ENCODE peak calls at places on chromosomes 13 and 19, in ten cellular contexts. One of them, this sample, is unnamed.

GRCh38 chr13:32170841-32171240 is 139.3 kb downstream of the FRY start:
- DNase-seq in heart left ventricle: no peak
- DNase-seq in activated CD4-positive, alpha-beta T cell treated with anti-CD3 and anti-CD28 coated beads, Interleukin-2, amount 50 U/mL, for 1 hour: no peak
- DNase-seq in CMK: no peak
- DNase-seq in stimulated activated CD4-positive, alpha-beta T cell treated with anti-CD3 and anti-CD28 coated beads, Interleukin-12 subunit alpha, Interleukin-12 subunit beta, amount 100 ng/mL, for 4 hours: no peak
- DNase-seq in non-pigmented ciliary epithelial cell: no peak
- DNase-seq in cardiac fibroblast: no peak
- DNase-seq in C1 segment of cervical spinal cord: no peak
- DNase-seq in left cardiac atrium: no peak
- DNase-seq in head of caudate nucleus: no peak
- DNase-seq in this sample: no peak

GRCh38 chr13:89287381-89287780 is 1616.2 kb downstream of the SLITRK5 start:
- DNase-seq in CMK: no peak
- DNase-seq in non-pigmented ciliary epithelial cell: no peak
- DNase-seq in stimulated activated CD4-positive, alpha-beta T cell treated with anti-CD3 and anti-CD28 coated beads, Interleukin-12 subunit alpha, Interleukin-12 subunit beta, amount 100 ng/mL, for 4 hours: no peak
- DNase-seq in activated CD4-positive, alpha-beta T cell treated with anti-CD3 and anti-CD28 coated beads, Interleukin-2, amount 50 U/mL, for 1 hour: no peak
- DNase-seq in left cardiac atrium: no peak
- DNase-seq in cardiac fibroblast: no peak
- DNase-seq in C1 segment of cervical spinal cord: no peak
- DNase-seq in heart left ventricle: no peak
- DNase-seq in head of caudate nucleus: no peak
- DNase-seq in this sample: no peak

GRCh38 chr19:37227996-37228395 is 10.0 kb downstream of the ZNF383 start:
- DNase-seq in CMK: no peak
- DNase-seq in activated CD4-positive, alpha-beta T cell treated with anti-CD3 and anti-CD28 coated beads, Interleukin-2, amount 50 U/mL, for 1 hour: no peak
- DNase-seq in heart left ventricle: no peak
- DNase-seq in stimulated activated CD4-positive, alpha-beta T cell treated with anti-CD3 and anti-CD28 coated beads, Interleukin-12 subunit alpha, Interleukin-12 subunit beta, amount 100 ng/mL, for 4 hours: no peak
- DNase-seq in C1 segment of cervical spinal cord: no peak
- DNase-seq in left cardiac atrium: no peak
- DNase-seq in non-pigmented ciliary epithelial cell: no peak
- DNase-seq in cardiac fibroblast: peak
- DNase-seq in head of caudate nucleus: peak
- DNase-seq in this sample: no peak

GRCh38 chr19:55644842-55645511 is 1.5 kb downstream of the ZNF581 start:
- DNase-seq in activated CD4-positive, alpha-beta T cell treated with anti-CD3 and anti-CD28 coated beads, Interleukin-2, amount 50 U/mL, for 1 hour: no peak
- DNase-seq in non-pigmented ciliary epithelial cell: no peak
- DNase-seq in CMK: no peak
- DNase-seq in left cardiac atrium: no peak
- DNase-seq in C1 segment of cervical spinal cord: no peak
- DNase-seq in cardiac fibroblast: no peak
- DNase-seq in heart left ventricle: no peak
- DNase-seq in head of caudate nucleus: no peak
- DNase-seq in stimulated activated CD4-positive, alpha-beta T cell treated with anti-CD3 and anti-CD28 coated beads, Interleukin-12 subunit alpha, Interleukin-12 subunit beta, amount 100 ng/mL, for 4 hours: no peak
- DNase-seq in this sample: no peak

GRCh38 chr13:93037780-93038179 is 188.8 kb upstream of the GPC6 start:
- DNase-seq in stimulated activated CD4-positive, alpha-beta T cell treated with anti-CD3 and anti-CD28 coated beads, Interleukin-12 subunit alpha, Interleukin-12 subunit beta, amount 100 ng/mL, for 4 hours: no peak
- DNase-seq in heart left ventricle: no peak
- DNase-seq in C1 segment of cervical spinal cord: no peak
- DNase-seq in CMK: no peak
- DNase-seq in cardiac fibroblast: no peak
- DNase-seq in non-pigmented ciliary epithelial cell: no peak
- DNase-seq in head of caudate nucleus: no peak
- DNase-seq in activated CD4-positive, alpha-beta T cell treated with anti-CD3 and anti-CD28 coated beads, Interleukin-2, amount 50 U/mL, for 1 hour: no peak
- DNase-seq in left cardiac atrium: no peak
- DNase-seq in this sample: no peak

GRCh38 chr13:40982772-40983171 is 36.3 kb downstream of the ELF1 start:
- DNase-seq in non-pigmented ciliary epithelial cell: no peak
- DNase-seq in head of caudate nucleus: peak
- DNase-seq in activated CD4-positive, alpha-beta T cell treated with anti-CD3 and anti-CD28 coated beads, Interleukin-2, amount 50 U/mL, for 1 hour: no peak
- DNase-seq in cardiac fibroblast: peak
- DNase-seq in C1 segment of cervical spinal cord: no peak
- DNase-seq in stimulated activated CD4-positive, alpha-beta T cell treated with anti-CD3 and anti-CD28 coated beads, Interleukin-12 subunit alpha, Interleukin-12 subunit beta, amount 100 ng/mL, for 4 hours: no peak
- DNase-seq in heart left ventricle: peak
- DNase-seq in CMK: no peak
- DNase-seq in left cardiac atrium: peak
- DNase-seq in this sample: no peak

GRCh38 chr13:25846227-25846984 is 205.4 kb downstream of the SHISA2 start:
- DNase-seq in cardiac fibroblast: no peak
- DNase-seq in stimulated activated CD4-positive, alpha-beta T cell treated with anti-CD3 and anti-CD28 coated beads, Interleukin-12 subunit alpha, Interleukin-12 subunit beta, amount 100 ng/mL, for 4 hours: no peak
- DNase-seq in heart left ventricle: no peak
- DNase-seq in head of caudate nucleus: no peak
- DNase-seq in left cardiac atrium: no peak
- DNase-seq in non-pigmented ciliary epithelial cell: no peak
- DNase-seq in activated CD4-positive, alpha-beta T cell treated with anti-CD3 and anti-CD28 coated beads, Interleukin-2, amount 50 U/mL, for 1 hour: no peak
- DNase-seq in C1 segment of cervical spinal cord: no peak
- DNase-seq in CMK: no peak
- DNase-seq in this sample: no peak

GRCh38 chr13:52838433-52839107 is 9.9 kb downstream of the PCDH8 start:
- DNase-seq in heart left ventricle: no peak
- DNase-seq in non-pigmented ciliary epithelial cell: no peak
- DNase-seq in cardiac fibroblast: no peak
- DNase-seq in head of caudate nucleus: no peak
- DNase-seq in C1 segment of cervical spinal cord: no peak
- DNase-seq in activated CD4-positive, alpha-beta T cell treated with anti-CD3 and anti-CD28 coated beads, Interleukin-2, amount 50 U/mL, for 1 hour: no peak
- DNase-seq in left cardiac atrium: no peak
- DNase-seq in CMK: no peak
- DNase-seq in stimulated activated CD4-positive, alpha-beta T cell treated with anti-CD3 and anti-CD28 coated beads, Interleukin-12 subunit alpha, Interleukin-12 subunit beta, amount 100 ng/mL, for 4 hours: no peak
- DNase-seq in this sample: no peak

GRCh38 chr13:111115051-111115840 is at the start of gene ARHGEF7:
- DNase-seq in left cardiac atrium: no peak
- DNase-seq in C1 segment of cervical spinal cord: no peak
- DNase-seq in non-pigmented ciliary epithelial cell: no peak
- DNase-seq in heart left ventricle: peak
- DNase-seq in CMK: no peak
- DNase-seq in activated CD4-positive, alpha-beta T cell treated with anti-CD3 and anti-CD28 coated beads, Interleukin-2, amount 50 U/mL, for 1 hour: no peak
- DNase-seq in cardiac fibroblast: no peak
- DNase-seq in head of caudate nucleus: peak
- DNase-seq in stimulated activated CD4-positive, alpha-beta T cell treated with anti-CD3 and anti-CD28 coated beads, Interleukin-12 subunit alpha, Interleukin-12 subunit beta, amount 100 ng/mL, for 4 hours: no peak
- DNase-seq in this sample: peak

GRCh38 chr19:10292206-10292788 is 2.5 kb downstream of the ICAM5 start:
- DNase-seq in C1 segment of cervical spinal cord: no peak
- DNase-seq in non-pigmented ciliary epithelial cell: no peak
- DNase-seq in left cardiac atrium: peak
- DNase-seq in activated CD4-positive, alpha-beta T cell treated with anti-CD3 and anti-CD28 coated beads, Interleukin-2, amount 50 U/mL, for 1 hour: peak
- DNase-seq in head of caudate nucleus: peak
- DNase-seq in heart left ventricle: peak
- DNase-seq in stimulated activated CD4-positive, alpha-beta T cell treated with anti-CD3 and anti-CD28 coated beads, Interleukin-12 subunit alpha, Interleukin-12 subunit beta, amount 100 ng/mL, for 4 hours: peak
- DNase-seq in cardiac fibroblast: peak
- DNase-seq in CMK: peak
- DNase-seq in this sample: peak

GRCh38 chr19:50478901-50479715 is 2.5 kb upstream of the GARIN5A start:
- DNase-seq in stimulated activated CD4-positive, alpha-beta T cell treated with anti-CD3 and anti-CD28 coated beads, Interleukin-12 subunit alpha, Interleukin-12 subunit beta, amount 100 ng/mL, for 4 hours: no peak
- DNase-seq in head of caudate nucleus: peak
- DNase-seq in heart left ventricle: no peak
- DNase-seq in activated CD4-positive, alpha-beta T cell treated with anti-CD3 and anti-CD28 coated beads, Interleukin-2, amount 50 U/mL, for 1 hour: peak
- DNase-seq in left cardiac atrium: no peak
- DNase-seq in CMK: no peak
- DNase-seq in cardiac fibroblast: peak
- DNase-seq in non-pigmented ciliary epithelial cell: no peak
- DNase-seq in C1 segment of cervical spinal cord: no peak
- DNase-seq in this sample: no peak

GRCh38 chr19:3970313-3970807 is 539 bp downstream of the DAPK3 start:
- DNase-seq in heart left ventricle: no peak
- DNase-seq in activated CD4-positive, alpha-beta T cell treated with anti-CD3 and anti-CD28 coated beads, Interleukin-2, amount 50 U/mL, for 1 hour: no peak
- DNase-seq in CMK: no peak
- DNase-seq in stimulated activated CD4-positive, alpha-beta T cell treated with anti-CD3 and anti-CD28 coated beads, Interleukin-12 subunit alpha, Interleukin-12 subunit beta, amount 100 ng/mL, for 4 hours: no peak
- DNase-seq in C1 segment of cervical spinal cord: no peak
- DNase-seq in left cardiac atrium: no peak
- DNase-seq in non-pigmented ciliary epithelial cell: no peak
- DNase-seq in cardiac fibroblast: no peak
- DNase-seq in head of caudate nucleus: no peak
- DNase-seq in this sample: no peak

GRCh38 chr13:112106467-112107141 is 39.7 kb downstream of the SOX1 start:
- DNase-seq in activated CD4-positive, alpha-beta T cell treated with anti-CD3 and anti-CD28 coated beads, Interleukin-2, amount 50 U/mL, for 1 hour: no peak
- DNase-seq in stimulated activated CD4-positive, alpha-beta T cell treated with anti-CD3 and anti-CD28 coated beads, Interleukin-12 subunit alpha, Interleukin-12 subunit beta, amount 100 ng/mL, for 4 hours: no peak
- DNase-seq in head of caudate nucleus: peak
- DNase-seq in C1 segment of cervical spinal cord: no peak
- DNase-seq in non-pigmented ciliary epithelial cell: no peak
- DNase-seq in cardiac fibroblast: no peak
- DNase-seq in CMK: no peak
- DNase-seq in left cardiac atrium: no peak
- DNase-seq in heart left ventricle: no peak
- DNase-seq in this sample: peak

GRCh38 chr13:112178769-112179168 is 111.8 kb downstream of the SOX1 start:
- DNase-seq in cardiac fibroblast: no peak
- DNase-seq in stimulated activated CD4-positive, alpha-beta T cell treated with anti-CD3 and anti-CD28 coated beads, Interleukin-12 subunit alpha, Interleukin-12 subunit beta, amount 100 ng/mL, for 4 hours: no peak
- DNase-seq in non-pigmented ciliary epithelial cell: no peak
- DNase-seq in CMK: no peak
- DNase-seq in activated CD4-positive, alpha-beta T cell treated with anti-CD3 and anti-CD28 coated beads, Interleukin-2, amount 50 U/mL, for 1 hour: no peak
- DNase-seq in C1 segment of cervical spinal cord: no peak
- DNase-seq in left cardiac atrium: no peak
- DNase-seq in heart left ventricle: no peak
- DNase-seq in head of caudate nucleus: no peak
- DNase-seq in this sample: no peak

GRCh38 chr13:34654682-34655081 is 287.4 kb upstream of the NBEA start:
- DNase-seq in C1 segment of cervical spinal cord: no peak
- DNase-seq in activated CD4-positive, alpha-beta T cell treated with anti-CD3 and anti-CD28 coated beads, Interleukin-2, amount 50 U/mL, for 1 hour: no peak
- DNase-seq in non-pigmented ciliary epithelial cell: no peak
- DNase-seq in heart left ventricle: no peak
- DNase-seq in head of caudate nucleus: no peak
- DNase-seq in CMK: no peak
- DNase-seq in stimulated activated CD4-positive, alpha-beta T cell treated with anti-CD3 and anti-CD28 coated beads, Interleukin-12 subunit alpha, Interleukin-12 subunit beta, amount 100 ng/mL, for 4 hours: no peak
- DNase-seq in left cardiac atrium: no peak
- DNase-seq in cardiac fibroblast: no peak
- DNase-seq in this sample: no peak

GRCh38 chr19:1446713-1447564 is 3.0 kb upstream of the APC2 start:
- DNase-seq in stimulated activated CD4-positive, alpha-beta T cell treated with anti-CD3 and anti-CD28 coated beads, Interleukin-12 subunit alpha, Interleukin-12 subunit beta, amount 100 ng/mL, for 4 hours: peak
- DNase-seq in left cardiac atrium: no peak
- DNase-seq in C1 segment of cervical spinal cord: no peak
- DNase-seq in cardiac fibroblast: no peak
- DNase-seq in non-pigmented ciliary epithelial cell: no peak
- DNase-seq in heart left ventricle: no peak
- DNase-seq in activated CD4-positive, alpha-beta T cell treated with anti-CD3 and anti-CD28 coated beads, Interleukin-2, amount 50 U/mL, for 1 hour: peak
- DNase-seq in head of caudate nucleus: peak
- DNase-seq in CMK: no peak
- DNase-seq in this sample: no peak

GRCh38 chr13:23433171-23434153 is at the start of gene SACS:
- DNase-seq in heart left ventricle: no peak
- DNase-seq in head of caudate nucleus: peak
- DNase-seq in activated CD4-positive, alpha-beta T cell treated with anti-CD3 and anti-CD28 coated beads, Interleukin-2, amount 50 U/mL, for 1 hour: no peak
- DNase-seq in cardiac fibroblast: peak
- DNase-seq in C1 segment of cervical spinal cord: peak
- DNase-seq in non-pigmented ciliary epithelial cell: no peak
- DNase-seq in CMK: no peak
- DNase-seq in left cardiac atrium: no peak
- DNase-seq in stimulated activated CD4-positive, alpha-beta T cell treated with anti-CD3 and anti-CD28 coated beads, Interleukin-12 subunit alpha, Interleukin-12 subunit beta, amount 100 ng/mL, for 4 hours: no peak
- DNase-seq in this sample: peak

GRCh38 chr19:2475702-2476450 is at the start of gene GADD45B:
- DNase-seq in CMK: peak
- DNase-seq in stimulated activated CD4-positive, alpha-beta T cell treated with anti-CD3 and anti-CD28 coated beads, Interleukin-12 subunit alpha, Interleukin-12 subunit beta, amount 100 ng/mL, for 4 hours: peak
- DNase-seq in C1 segment of cervical spinal cord: peak
- DNase-seq in left cardiac atrium: peak
- DNase-seq in non-pigmented ciliary epithelial cell: peak
- DNase-seq in heart left ventricle: peak
- DNase-seq in head of caudate nucleus: peak
- DNase-seq in cardiac fibroblast: peak
- DNase-seq in activated CD4-positive, alpha-beta T cell treated with anti-CD3 and anti-CD28 coated beads, Interleukin-2, amount 50 U/mL, for 1 hour: peak
- DNase-seq in this sample: peak

GRCh38 chr13:73754727-73755292 is 379.4 kb downstream of the KLF12 start:
- DNase-seq in cardiac fibroblast: peak
- DNase-seq in stimulated activated CD4-positive, alpha-beta T cell treated with anti-CD3 and anti-CD28 coated beads, Interleukin-12 subunit alpha, Interleukin-12 subunit beta, amount 100 ng/mL, for 4 hours: no peak
- DNase-seq in C1 segment of cervical spinal cord: no peak
- DNase-seq in head of caudate nucleus: peak
- DNase-seq in activated CD4-positive, alpha-beta T cell treated with anti-CD3 and anti-CD28 coated beads, Interleukin-2, amount 50 U/mL, for 1 hour: no peak
- DNase-seq in CMK: peak
- DNase-seq in left cardiac atrium: no peak
- DNase-seq in heart left ventricle: peak
- DNase-seq in non-pigmented ciliary epithelial cell: peak
- DNase-seq in this sample: peak

GRCh38 chr19:15591796-15592195 is 23.2 kb upstream of the CYP4F8 start:
- DNase-seq in cardiac fibroblast: no peak
- DNase-seq in CMK: no peak
- DNase-seq in left cardiac atrium: no peak
- DNase-seq in head of caudate nucleus: no peak
- DNase-seq in heart left ventricle: no peak
- DNase-seq in non-pigmented ciliary epithelial cell: no peak
- DNase-seq in activated CD4-positive, alpha-beta T cell treated with anti-CD3 and anti-CD28 coated beads, Interleukin-2, amount 50 U/mL, for 1 hour: no peak
- DNase-seq in stimulated activated CD4-positive, alpha-beta T cell treated with anti-CD3 and anti-CD28 coated beads, Interleukin-12 subunit alpha, Interleukin-12 subunit beta, amount 100 ng/mL, for 4 hours: no peak
- DNase-seq in C1 segment of cervical spinal cord: no peak
- DNase-seq in this sample: no peak

GRCh38 chr19:13133241-13133870 is 15.3 kb downstream of the NACC1 start:
- DNase-seq in left cardiac atrium: no peak
- DNase-seq in cardiac fibroblast: no peak
- DNase-seq in heart left ventricle: no peak
- DNase-seq in CMK: no peak
- DNase-seq in C1 segment of cervical spinal cord: no peak
- DNase-seq in stimulated activated CD4-positive, alpha-beta T cell treated with anti-CD3 and anti-CD28 coated beads, Interleukin-12 subunit alpha, Interleukin-12 subunit beta, amount 100 ng/mL, for 4 hours: no peak
- DNase-seq in non-pigmented ciliary epithelial cell: no peak
- DNase-seq in activated CD4-positive, alpha-beta T cell treated with anti-CD3 and anti-CD28 coated beads, Interleukin-2, amount 50 U/mL, for 1 hour: no peak
- DNase-seq in head of caudate nucleus: peak
- DNase-seq in this sample: no peak

GRCh38 chr13:111658150-111659100 is 338.0 kb downstream of the TEX29 start:
- DNase-seq in non-pigmented ciliary epithelial cell: no peak
- DNase-seq in head of caudate nucleus: peak
- DNase-seq in CMK: no peak
- DNase-seq in activated CD4-positive, alpha-beta T cell treated with anti-CD3 and anti-CD28 coated beads, Interleukin-2, amount 50 U/mL, for 1 hour: no peak
- DNase-seq in heart left ventricle: no peak
- DNase-seq in cardiac fibroblast: no peak
- DNase-seq in stimulated activated CD4-positive, alpha-beta T cell treated with anti-CD3 and anti-CD28 coated beads, Interleukin-12 subunit alpha, Interleukin-12 subunit beta, amount 100 ng/mL, for 4 hours: no peak
- DNase-seq in C1 segment of cervical spinal cord: no peak
- DNase-seq in left cardiac atrium: no peak
- DNase-seq in this sample: peak

GRCh38 chr13:76991432-76991795 is 467 bp upstream of the CLN5 start:
- DNase-seq in left cardiac atrium: peak
- DNase-seq in C1 segment of cervical spinal cord: peak
- DNase-seq in cardiac fibroblast: no peak
- DNase-seq in activated CD4-positive, alpha-beta T cell treated with anti-CD3 and anti-CD28 coated beads, Interleukin-2, amount 50 U/mL, for 1 hour: peak
- DNase-seq in CMK: no peak
- DNase-seq in heart left ventricle: peak
- DNase-seq in stimulated activated CD4-positive, alpha-beta T cell treated with anti-CD3 and anti-CD28 coated beads, Interleukin-12 subunit alpha, Interleukin-12 subunit beta, amount 100 ng/mL, for 4 hours: peak
- DNase-seq in non-pigmented ciliary epithelial cell: no peak
- DNase-seq in head of caudate nucleus: no peak
- DNase-seq in this sample: no peak

GRCh38 chr19:54325194-54325621 is 12.2 kb upstream of the LILRA5 start:
- DNase-seq in non-pigmented ciliary epithelial cell: no peak
- DNase-seq in left cardiac atrium: no peak
- DNase-seq in C1 segment of cervical spinal cord: no peak
- DNase-seq in head of caudate nucleus: peak
- DNase-seq in CMK: no peak
- DNase-seq in activated CD4-positive, alpha-beta T cell treated with anti-CD3 and anti-CD28 coated beads, Interleukin-2, amount 50 U/mL, for 1 hour: peak
- DNase-seq in cardiac fibroblast: peak
- DNase-seq in heart left ventricle: no peak
- DNase-seq in stimulated activated CD4-positive, alpha-beta T cell treated with anti-CD3 and anti-CD28 coated beads, Interleukin-12 subunit alpha, Interleukin-12 subunit beta, amount 100 ng/mL, for 4 hours: peak
- DNase-seq in this sample: peak

GRCh38 chr19:58544591-58545285 is 874 bp downstream of the TRIM28 start:
- DNase-seq in heart left ventricle: no peak
- DNase-seq in left cardiac atrium: peak
- DNase-seq in C1 segment of cervical spinal cord: no peak
- DNase-seq in stimulated activated CD4-positive, alpha-beta T cell treated with anti-CD3 and anti-CD28 coated beads, Interleukin-12 subunit alpha, Interleukin-12 subunit beta, amount 100 ng/mL, for 4 hours: peak
- DNase-seq in non-pigmented ciliary epithelial cell: no peak
- DNase-seq in CMK: no peak
- DNase-seq in cardiac fibroblast: peak
- DNase-seq in activated CD4-positive, alpha-beta T cell treated with anti-CD3 and anti-CD28 coated beads, Interleukin-2, amount 50 U/mL, for 1 hour: peak
- DNase-seq in head of caudate nucleus: no peak
- DNase-seq in this sample: peak

GRCh38 chr19:6979341-6979740 is 41.9 kb downstream of the MBD3L2B start:
- DNase-seq in cardiac fibroblast: no peak
- DNase-seq in C1 segment of cervical spinal cord: no peak
- DNase-seq in non-pigmented ciliary epithelial cell: no peak
- DNase-seq in left cardiac atrium: no peak
- DNase-seq in CMK: no peak
- DNase-seq in heart left ventricle: no peak
- DNase-seq in head of caudate nucleus: no peak
- DNase-seq in activated CD4-positive, alpha-beta T cell treated with anti-CD3 and anti-CD28 coated beads, Interleukin-2, amount 50 U/mL, for 1 hour: no peak
- DNase-seq in stimulated activated CD4-positive, alpha-beta T cell treated with anti-CD3 and anti-CD28 coated beads, Interleukin-12 subunit alpha, Interleukin-12 subunit beta, amount 100 ng/mL, for 4 hours: no peak
- DNase-seq in this sample: no peak